ENCODE peak calls at places on chromosomes 7 and 10, in six cellular contexts. P is neuronal stem cell, B is keratinocyte, G is psoas muscle, S is PC-9, C is BE2C. L is an unnamed sample. For H3K36me3, the result is how much of the 10 kb centered on the place peaks cover.

GRCh38 chr7:92296898-92297435 is 51.2 kb downstream of the ANKIB1 start:
- DNase-seq in C (no peak), B (no peak), S (no peak), G (no peak), P (no peak), L (no peak)

GRCh38 chr10:33136781-33137180 is 178.8 kb upstream of the ITGB1 start:
- DNase-seq in B (peak), P (no peak), C (no peak), S (no peak), G (no peak), L (no peak)

GRCh38 chr7:94434031-94434430 is 39.3 kb downstream of the COL1A2 start:
- DNase-seq in C (no peak), B (no peak), S (no peak), G (no peak), P (no peak), L (no peak)

GRCh38 chr7:32250494-32251260 is 180.5 kb upstream of the PDE1C start:
- DNase-seq in G (no peak), C (no peak), P (no peak), S (no peak), B (no peak), L (no peak)

GRCh38 chr7:110519851-110520250 is 571.1 kb upstream of the LRRN3 start:
- DNase-seq in S (no peak), C (no peak), B (no peak), P (no peak), G (peak), L (no peak)

GRCh38 chr10:30241422-30242110 is 107.5 kb downstream of the MTPAP start:
- DNase-seq in P (no peak), C (no peak), S (no peak), B (no peak), G (no peak), L (no peak)

GRCh38 chr10:75058142-75058541 is 53.3 kb upstream of the SAMD8 start:
- DNase-seq in S (no peak), P (no peak), G (no peak), C (no peak), B (peak), L (no peak)

GRCh38 chr7:157467496-157468212 is 130.8 kb downstream of the DNAJB6 start:
- DNase-seq in B (no peak), C (no peak), S (no peak), P (no peak), G (no peak), L (no peak)

GRCh38 chr10:20276127-20276979 is 460.1 kb downstream of the PLXDC2 start:
- DNase-seq in S (no peak), P (peak), B (peak), C (peak), G (no peak), L (peak)

GRCh38 chr10:132464256-132465192 is 67.5 kb downstream of the PWWP2B start:
- DNase-seq in C (peak), B (no peak), G (peak), P (no peak), S (no peak), L (no peak)

GRCh38 chr7:12422449-12423320 is 19.0 kb upstream of the VWDE start:
- DNase-seq in C (no peak), P (no peak), B (no peak), G (no peak), S (no peak), L (no peak)

GRCh38 chr10:37734971-37735370 is 122.4 kb downstream of the ZNF248 start:
- DNase-seq in B (no peak), P (no peak), G (no peak), S (no peak), C (no peak), L (no peak)

GRCh38 chr7:69992938-69993337 is 394.7 kb downstream of the AUTS2 start:
- DNase-seq in G (no peak), S (no peak), C (no peak), B (no peak), P (no peak), L (no peak)

GRCh38 chr10:68153473-68154210 is 44.4 kb downstream of the MYPN start:
- DNase-seq in P (no peak), B (peak), G (no peak), S (peak), C (peak), L (peak)

GRCh38 chr10:128029280-128029618 is 97.0 kb downstream of the MKI67 start:
- DNase-seq in S (no peak), P (no peak), G (no peak), B (no peak), C (no peak), L (no peak)

GRCh38 chr7:952548-953441 is 1.7 kb downstream of the ADAP1 start:
- DNase-seq in G (peak), C (no peak), S (no peak), B (no peak), P (no peak), L (no peak)

GRCh38 chr7:123437447-123437995 is 96.9 kb downstream of the IQUB start:
- DNase-seq in G (no peak), C (no peak), S (no peak), B (no peak), P (no peak), L (peak)

GRCh38 chr7:2261611-2262010 is 19.6 kb downstream of the NUDT1 start:
- DNase-seq in G (no peak), B (no peak), P (no peak), S (no peak), C (no peak), L (no peak)

GRCh38 chr10:46006219-46006618 is 24.2 kb downstream of the NCOA4 start:
- DNase-seq in G (no peak), C (no peak), S (no peak), B (no peak), P (no peak), L (no peak)

GRCh38 chr10:68156373-68157185 is 47.3 kb downstream of the MYPN start:
- DNase-seq in S (peak), C (peak), B (peak), P (peak), G (no peak), L (peak)

GRCh38 chr10:102342462-102342861 is 53.0 kb upstream of the NFKB2 start:
- DNase-seq in B (no peak), G (no peak), C (no peak), P (no peak), S (no peak), L (no peak)

GRCh38 chr7:41984888-41985287 is 252.1 kb downstream of the GLI3 start:
- DNase-seq in S (no peak), B (no peak), C (no peak), P (no peak), G (no peak), L (no peak)

GRCh38 chr10:129911451-129912160 is 52.5 kb downstream of the EBF3 start:
- DNase-seq in C (no peak), G (no peak), P (no peak), S (no peak), B (no peak), L (no peak)

DNA sequence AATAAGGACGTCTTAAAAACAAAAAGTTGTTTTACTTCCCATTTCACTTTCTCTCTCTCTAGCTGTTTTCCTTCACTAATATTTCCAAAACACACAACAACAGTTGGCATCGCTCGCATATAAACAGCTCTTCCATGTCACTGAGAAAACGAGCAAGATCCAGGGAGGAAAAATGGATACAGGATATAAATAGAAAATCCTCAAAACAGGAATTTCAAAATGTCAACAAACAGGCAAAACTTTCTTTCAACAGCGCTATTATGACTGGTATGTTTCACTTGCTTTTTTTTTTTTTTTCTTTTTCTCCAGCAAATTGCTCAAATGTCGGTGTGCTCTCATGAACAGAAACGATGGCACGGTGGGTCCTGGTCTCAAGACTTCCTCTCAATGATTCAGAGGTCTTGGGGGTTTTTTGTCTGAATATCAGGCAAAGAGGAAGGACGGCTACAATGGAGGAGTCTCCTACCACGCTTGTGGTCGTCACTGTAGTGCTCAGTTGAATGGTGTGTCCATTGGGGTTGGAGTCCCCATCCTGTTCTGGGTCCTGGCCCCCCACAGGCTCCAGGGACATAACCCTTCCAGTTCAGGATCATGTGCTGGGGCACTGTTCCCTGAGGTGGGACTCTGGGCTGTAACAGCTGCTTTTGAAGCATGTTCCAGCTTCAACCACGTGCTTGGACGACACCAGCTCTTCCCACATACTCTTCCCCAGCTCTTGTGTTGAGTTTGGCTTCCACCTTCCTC is 266.6 kb upstream of the KLF6 start:
- DNase-seq in S (no peak), B (no peak), C (no peak), P (no peak), G (no peak), L (no peak)
- H3K4me3 ChIP-seq in S (no peak), B (no peak), C (no peak), P (no peak), G (peak), L (no peak)

GRCh38 chr10:110508806-110509544 is 11.3 kb downstream of the DUSP5 start:
- DNase-seq in B (no peak), P (no peak), G (no peak), C (no peak), S (no peak), L (no peak)

GRCh38 chr10:110509560-110509959 is 11.9 kb downstream of the DUSP5 start:
- DNase-seq in C (no peak), P (no peak), S (no peak), B (no peak), G (no peak), L (no peak)

GRCh38 chr10:110511734-110512449 is 14.2 kb downstream of the DUSP5 start:
- DNase-seq in C (no peak), G (no peak), B (no peak), S (no peak), P (no peak), L (no peak)

GRCh38 chr10:110510086-110510485 is 12.4 kb downstream of the DUSP5 start:
- DNase-seq in B (no peak), G (no peak), C (no peak), S (no peak), P (no peak), L (no peak)

DNA sequence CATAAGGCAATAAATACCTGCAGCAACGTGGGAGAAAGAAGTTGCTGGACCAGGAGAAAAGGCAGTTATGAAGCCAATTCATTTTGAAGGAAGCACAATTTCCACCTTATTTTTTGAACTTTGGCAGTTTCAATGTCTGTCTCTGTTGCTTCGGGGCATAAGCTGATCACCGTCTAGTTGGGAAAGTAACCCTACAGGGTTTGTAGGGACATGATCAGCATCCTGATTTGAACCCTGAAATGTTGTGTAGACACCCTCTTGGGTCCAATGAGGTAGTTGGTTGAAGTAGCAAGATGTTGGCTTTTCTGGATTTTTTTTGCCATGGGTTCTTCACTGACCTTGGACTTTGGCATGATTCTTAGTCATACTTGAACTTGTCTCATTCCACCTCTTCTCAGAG is 13.0 kb downstream of the DUSP5 start:
- DNase-seq in P (no peak), G (no peak), S (no peak), B (no peak), C (no peak), L (no peak)
- H3K36me3 ChIP-seq in P (under half), G (under half), S (half or more), B (half or more), C (under half), L (under half)

DNA sequence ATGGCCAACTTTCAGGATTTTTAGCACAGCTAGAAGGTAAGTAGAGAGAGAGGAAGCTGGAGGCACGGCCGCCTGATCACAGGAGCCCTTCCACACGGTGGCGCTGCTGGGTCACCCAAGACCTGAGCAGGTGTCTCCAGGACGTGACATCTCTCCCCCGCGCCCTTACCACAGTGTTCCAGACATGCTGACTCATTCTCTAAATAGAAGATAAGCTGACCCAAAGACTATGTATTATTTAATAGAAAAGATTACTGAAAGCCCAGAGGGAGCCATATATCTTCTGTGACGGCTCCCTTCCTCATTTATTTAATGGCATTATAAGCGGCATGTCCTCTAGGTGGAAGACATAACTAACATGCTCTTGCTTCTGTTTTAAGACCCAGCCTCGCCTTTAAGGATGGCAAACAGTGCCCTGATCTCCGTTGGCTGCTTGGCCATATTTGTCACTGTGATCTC is 26.0 kb upstream of the MALSU1 start:
- DNase-seq in B (peak), P (peak), C (peak), S (peak), G (peak), L (peak)
- H3K4me3 ChIP-seq in B (no peak), P (no peak), C (peak), S (peak), G (peak), L (peak)

DNA sequence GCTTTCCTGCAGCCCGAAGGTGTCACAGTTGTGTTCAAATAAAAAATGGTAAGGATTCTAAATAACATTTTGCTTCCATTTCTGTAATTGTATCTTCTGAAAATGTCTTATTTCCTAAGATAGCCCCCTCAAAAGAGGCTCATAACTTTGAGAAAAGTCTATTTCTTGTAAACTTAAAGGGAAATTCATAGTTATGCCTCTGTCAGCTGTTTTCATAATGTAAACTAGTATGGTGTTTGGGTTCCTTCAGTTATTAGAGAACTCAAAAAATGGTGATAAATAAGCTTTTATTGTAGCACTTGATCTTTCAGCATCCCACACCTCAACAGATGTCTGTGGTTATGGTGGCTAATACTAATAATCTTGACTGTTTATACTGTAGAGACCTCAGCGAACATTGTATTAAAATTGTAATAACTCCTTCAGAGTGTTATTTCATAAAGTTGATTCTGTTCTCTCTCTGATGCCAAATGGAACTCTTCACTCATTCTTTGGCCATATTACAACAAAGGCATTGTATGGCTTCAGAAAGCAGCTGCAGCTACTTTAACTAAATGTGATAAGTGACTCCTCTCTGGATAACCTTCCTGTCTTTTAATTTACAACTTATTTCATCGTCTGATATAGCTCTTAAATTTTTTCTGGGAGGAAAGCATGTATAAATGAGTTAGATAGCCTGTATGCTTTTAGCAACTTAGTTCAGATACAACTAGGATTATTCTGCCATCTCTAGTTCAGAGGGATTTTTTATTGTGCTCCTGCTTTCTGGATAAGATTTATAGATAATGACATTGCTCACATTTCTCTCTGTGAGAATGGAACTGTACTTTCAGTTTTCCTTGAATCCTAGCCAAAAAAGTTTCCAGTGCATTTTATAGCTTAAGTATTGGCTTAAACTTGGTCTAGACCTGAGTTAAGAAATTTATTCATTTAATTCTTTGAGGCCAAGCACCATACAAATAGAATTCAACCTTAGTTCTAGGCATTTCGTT is 57.4 kb downstream of the KLHDC10 start:
- DNase-seq in G (no peak), B (no peak), S (no peak), P (no peak), C (no peak), L (no peak)
- H3K36me3 ChIP-seq in G (half or more), B (under half), S (under half), P (half or more), C (under half), L (half or more)

DNA sequence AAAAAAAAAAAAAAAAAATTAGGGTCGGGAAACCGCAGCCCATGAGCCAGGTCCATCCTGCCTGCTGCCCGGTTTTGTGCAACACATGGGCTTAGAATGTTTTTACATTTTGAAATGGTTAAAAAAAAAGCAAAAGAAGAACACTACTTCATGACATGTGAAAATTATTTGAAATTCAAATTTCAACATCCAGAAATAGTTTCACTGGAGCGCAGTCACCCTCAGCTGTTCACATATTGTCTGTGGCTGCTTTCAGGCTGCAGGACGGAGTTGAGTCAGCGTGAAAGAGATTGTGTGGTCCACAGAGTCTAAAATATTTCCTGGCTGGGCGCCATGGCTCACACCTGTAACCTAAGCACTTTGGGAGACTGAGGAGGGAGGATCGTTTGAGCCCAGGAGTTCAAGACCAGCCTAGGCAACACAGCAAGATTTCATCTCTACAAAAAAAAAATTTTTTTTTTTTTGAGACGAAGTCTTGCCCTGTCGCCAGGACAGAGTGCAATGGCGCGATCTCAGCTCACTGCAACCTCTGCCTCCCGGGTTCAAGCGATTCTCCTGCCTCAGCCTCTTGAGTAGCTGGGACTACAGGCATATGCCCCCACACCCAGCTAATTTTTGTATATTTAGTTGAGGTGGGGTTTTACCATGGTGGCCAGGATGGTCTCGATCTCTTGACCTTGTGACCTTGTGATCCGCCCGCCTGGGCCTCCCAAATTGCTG is 63.9 kb upstream of the ECHDC3 start:
- DNase-seq in P (no peak), B (no peak), S (no peak), G (no peak), C (no peak), L (peak)
- H3K4me3 ChIP-seq in P (no peak), B (no peak), S (no peak), G (no peak), C (no peak), L (no peak)

GRCh38 chr7:100818366-100818765 is 9.0 kb downstream of the EPHB4 start:
- DNase-seq in B (no peak), S (no peak), C (no peak), P (no peak), G (no peak), L (no peak)
- H3K36me3 ChIP-seq in B (half or more), S (under half), C (under half), P (half or more), G (under half), L (half or more)

GRCh38 chr10:100567826-100568225 is 32.1 kb downstream of the HIF1AN start:
- DNase-seq in B (no peak), C (no peak), P (no peak), S (no peak), G (no peak), L (no peak)

GRCh38 chr10:100571069-100571817 is 35.5 kb downstream of the HIF1AN start:
- DNase-seq in C (no peak), P (no peak), S (no peak), G (no peak), B (no peak), L (no peak)

GRCh38 chr10:100570518-100570865 is 34.7 kb downstream of the HIF1AN start:
- DNase-seq in C (no peak), P (no peak), B (no peak), G (no peak), S (no peak), L (no peak)

GRCh38 chr10:100568937-100569336 is 33.2 kb downstream of the HIF1AN start:
- DNase-seq in S (no peak), B (no peak), G (no peak), C (no peak), P (no peak), L (no peak)

DNA sequence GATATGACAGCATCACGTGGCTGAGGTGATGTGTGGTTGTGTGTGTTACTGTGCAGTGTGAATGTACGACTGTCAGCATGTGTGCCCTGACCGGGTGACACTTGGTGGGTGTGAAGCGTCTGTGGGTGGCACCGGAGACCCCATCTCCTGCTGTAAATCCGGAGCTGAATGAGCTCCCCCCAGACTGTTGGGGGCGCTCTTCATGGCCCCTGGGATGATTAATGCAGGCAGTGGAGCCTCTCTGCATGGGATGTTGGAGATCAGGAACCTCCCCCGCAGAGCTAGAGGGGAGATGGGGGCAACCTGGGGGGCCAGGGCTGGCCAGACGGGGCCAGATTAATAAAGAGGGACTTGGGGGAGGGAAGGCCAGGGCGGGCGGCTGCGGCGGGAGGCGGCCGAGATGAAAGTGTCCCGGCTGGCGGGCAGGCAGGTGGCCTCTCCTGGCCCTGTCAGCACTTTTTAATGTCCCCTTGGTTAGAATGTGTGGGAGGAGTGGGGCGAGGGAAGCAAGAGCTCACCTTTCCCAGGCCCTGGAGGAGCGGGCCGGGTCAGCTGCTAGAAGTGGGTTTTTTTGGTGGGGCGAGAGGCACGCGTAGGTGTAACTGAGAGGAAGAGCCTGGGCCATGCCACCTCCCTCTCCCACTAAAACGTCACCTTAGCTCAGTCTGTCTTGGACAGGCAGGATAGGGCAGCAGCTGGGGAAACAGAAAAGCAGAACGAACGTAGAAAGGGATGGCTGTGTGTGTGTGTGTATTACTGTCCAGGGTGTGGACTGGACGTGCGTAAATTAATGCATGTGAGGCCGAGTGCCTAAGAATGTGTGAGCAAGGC is 34.2 kb downstream of the HIF1AN start:
- DNase-seq in C (no peak), P (peak), B (no peak), G (no peak), S (no peak), L (no peak)
- H3K4me3 ChIP-seq in C (no peak), P (peak), B (no peak), G (no peak), S (no peak), L (peak)

L was measured in SJCRH30.